ENCODE peak calls at places on chromosomes 7 and 10, in four cellular contexts. M is PC-3, S is Peyer's patch, B is uterus. X is an unnamed sample.

GRCh38 chr10:102744374-102745051 is 765 bp downstream of the WBP1L start:
- DNase-seq in S (no peak), B (no peak), M (no peak), X (no peak)

GRCh38 chr7:101814081-101814995 is 3.1 kb upstream of the CUX1 start:
- DNase-seq in B (peak), M (peak), S (peak), X (peak)

GRCh38 chr10:51147644-51148399 is 73.5 kb downstream of the PRKG1 start:
- DNase-seq in B (no peak), M (no peak), S (no peak), X (no peak)

GRCh38 chr10:127163632-127164031 is 32.8 kb downstream of the INSYN2A start:
- DNase-seq in B (no peak), S (no peak), M (no peak), X (no peak)

GRCh38 chr10:101843032-101843991 is at the start of gene KCNIP2:
- DNase-seq in B (no peak), S (peak), M (no peak), X (peak)

GRCh38 chr10:96093948-96094347 is 36.1 kb upstream of the ZNF518A start:
- DNase-seq in S (no peak), M (no peak), B (no peak), X (no peak)

GRCh38 chr10:44935201-44935960 is 24.2 kb upstream of the RASSF4 start:
- DNase-seq in M (no peak), S (peak), B (no peak), X (peak)

GRCh38 chr7:138667535-138667934 is 33.6 kb downstream of the SVOPL start:
- DNase-seq in M (no peak), S (no peak), B (no peak), X (no peak)

GRCh38 chr7:126791306-126791705 is 461.4 kb downstream of the GRM8 start:
- DNase-seq in S (no peak), M (peak), B (no peak), X (no peak)

GRCh38 chr7:137923380-137923779 is 76.6 kb upstream of the DGKI start:
- DNase-seq in B (no peak), M (peak), S (no peak), X (no peak)

GRCh38 chr7:100033526-100033925 is 16.0 kb upstream of the ZSCAN21 start:
- DNase-seq in B (no peak), S (no peak), M (no peak), X (no peak)
- H3K4me3 ChIP-seq in B (no peak), S (no peak), M (no peak), X (no peak)

DNA sequence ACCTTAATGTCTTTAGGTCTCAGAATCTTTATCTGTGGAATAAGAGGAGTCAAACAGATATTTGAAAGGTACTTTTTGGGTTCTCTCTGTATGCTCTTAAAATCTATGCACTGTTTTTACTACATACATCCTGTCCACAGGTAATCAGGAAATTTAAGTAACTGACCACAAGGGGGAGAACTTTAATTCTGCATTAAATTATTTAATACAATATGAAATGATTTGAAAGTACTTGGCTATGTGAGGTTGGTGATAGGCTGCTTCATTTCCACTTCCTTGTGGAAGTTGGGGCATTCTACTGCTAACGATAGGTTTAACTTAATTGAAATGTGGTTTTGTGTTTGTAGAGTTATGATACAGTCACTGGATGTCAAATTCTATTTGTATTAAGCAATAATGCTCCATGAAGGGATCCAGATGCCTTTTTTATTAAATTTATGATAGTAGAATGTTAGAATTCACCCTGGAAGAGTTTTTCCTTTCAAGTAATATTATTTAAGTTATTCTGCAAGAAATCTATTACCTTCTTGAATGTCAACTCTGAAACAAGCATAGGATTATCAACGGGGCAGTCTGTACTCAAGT is 6.0 kb downstream of the TEX47 start:
- DNase-seq in M (peak), S (no peak), B (no peak), X (no peak)
- TF ChIP-seq CTCF in M (peak), S (peak), B (peak), X (no peak)

DNA sequence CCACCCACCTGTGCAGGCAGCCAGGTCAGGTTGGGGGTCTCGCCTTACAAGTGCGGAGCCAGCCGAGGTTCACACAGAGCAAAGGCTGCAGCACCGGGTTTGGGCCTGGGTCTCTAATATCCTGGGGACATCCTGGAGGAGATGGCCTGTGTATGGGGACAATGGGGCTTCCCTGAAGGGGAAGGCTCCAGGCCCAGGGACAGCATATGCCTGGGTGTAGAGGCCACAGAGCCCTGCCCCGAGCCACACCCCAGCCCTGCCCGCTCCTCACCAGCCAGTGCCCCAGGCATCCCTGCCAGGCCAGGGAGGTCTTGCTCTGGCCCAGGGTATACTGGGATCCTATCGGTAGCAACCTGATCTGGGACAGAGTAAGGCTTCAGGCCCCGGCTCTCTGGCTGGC is 9.1 kb downstream of the TTYH3 start:
- DNase-seq in S (no peak), B (no peak), M (no peak), X (no peak)
- H3K4me3 ChIP-seq in S (peak), B (no peak), M (no peak), X (peak)

GRCh38 chr7:105013818-105014724 is at the start of gene KMT2E:
- DNase-seq in S (peak), M (peak), B (peak), X (peak)
- TF ChIP-seq CTCF in S (peak), M (no peak), B (no peak), X (no peak)

DNA sequence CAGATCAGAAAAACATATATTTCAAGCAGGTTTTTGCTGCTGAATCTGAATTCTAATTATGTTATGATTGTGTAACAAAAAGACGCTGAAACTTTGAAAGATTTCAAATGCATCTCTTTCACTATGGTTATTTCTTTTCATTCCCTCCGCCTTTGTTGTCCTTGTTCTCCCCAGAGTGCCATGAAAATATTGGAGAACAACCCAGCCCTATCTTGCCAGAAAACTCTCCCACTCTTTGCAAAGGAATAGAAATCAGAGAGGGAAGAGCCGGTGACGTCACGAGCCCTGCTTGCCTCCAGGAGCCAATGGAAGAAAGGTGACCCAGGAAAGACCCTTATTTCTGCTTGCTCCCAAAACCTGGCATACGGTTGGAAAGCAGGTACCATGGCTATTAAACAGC is 3.4 kb downstream of the GFRA1 start:
- DNase-seq in M (no peak), B (peak), S (no peak), X (no peak)
- H3K4me3 ChIP-seq in M (no peak), B (no peak), S (no peak), X (no peak)

GRCh38 chr10:60733189-60733815 is 45.0 kb upstream of the CDK1 start:
- DNase-seq in S (peak), B (peak), M (peak), X (no peak)
- TF ChIP-seq CTCF in S (peak), B (no peak), M (peak), X (no peak)

GRCh38 chr7:105638942-105639495 is 57.7 kb upstream of the EFCAB10 start:
- DNase-seq in B (no peak), S (no peak), M (no peak), X (no peak)

GRCh38 chr7:105637755-105638154 is 56.5 kb upstream of the EFCAB10 start:
- DNase-seq in M (no peak), B (no peak), S (no peak), X (no peak)

GRCh38 chr7:105639677-105640493 is 58.6 kb upstream of the EFCAB10 start:
- DNase-seq in M (no peak), S (no peak), B (no peak), X (no peak)

GRCh38 chr7:105638324-105638723 is 57.0 kb upstream of the EFCAB10 start:
- DNase-seq in B (no peak), S (no peak), M (no peak), X (no peak)

GRCh38 chr7:105636982-105637381 is 55.7 kb upstream of the EFCAB10 start:
- DNase-seq in S (no peak), M (no peak), B (no peak), X (no peak)
- H3K4me3 ChIP-seq in S (no peak), M (no peak), B (no peak), X (no peak)

DNA sequence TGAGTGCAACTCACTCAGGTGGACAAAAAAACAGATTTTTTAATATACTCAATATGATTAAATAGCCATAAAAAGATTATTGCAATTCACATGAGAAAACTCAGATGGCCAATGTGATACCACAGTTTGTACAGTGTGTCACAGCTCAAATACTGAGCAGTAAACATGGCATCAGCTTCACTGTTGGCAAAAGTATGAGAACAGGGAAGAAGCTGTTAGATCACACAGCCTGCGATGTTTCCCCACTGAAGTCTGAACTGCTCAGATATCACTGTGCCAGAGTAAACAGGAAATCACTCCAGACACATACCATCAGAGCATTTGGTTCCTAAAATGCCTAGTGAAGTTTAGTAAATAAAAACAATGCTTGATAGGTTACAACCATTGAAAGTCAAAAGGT is 347.8 kb downstream of the ETV1 start:
- DNase-seq in B (no peak), S (no peak), M (peak), X (no peak)
- TF ChIP-seq CTCF in B (no peak), S (no peak), M (no peak), X (no peak)

GRCh38 chr7:150322833-150323681 is at the start of the genes ACTR3C and LRRC61:
- DNase-seq in S (peak), B (peak), M (peak), X (peak)

GRCh38 chr7:150323682-150324365 is 479 bp upstream of the ACTR3C start:
- DNase-seq in B (no peak), M (peak), S (no peak), X (no peak)

GRCh38 chr7:150324366-150324961 is 1.1 kb upstream of the ACTR3C start:
- DNase-seq in S (no peak), B (no peak), M (no peak), X (peak)

GRCh38 chr7:150321788-150322113 is 1.4 kb upstream of the LRRC61 start:
- DNase-seq in M (no peak), B (no peak), S (no peak), X (peak)

DNA sequence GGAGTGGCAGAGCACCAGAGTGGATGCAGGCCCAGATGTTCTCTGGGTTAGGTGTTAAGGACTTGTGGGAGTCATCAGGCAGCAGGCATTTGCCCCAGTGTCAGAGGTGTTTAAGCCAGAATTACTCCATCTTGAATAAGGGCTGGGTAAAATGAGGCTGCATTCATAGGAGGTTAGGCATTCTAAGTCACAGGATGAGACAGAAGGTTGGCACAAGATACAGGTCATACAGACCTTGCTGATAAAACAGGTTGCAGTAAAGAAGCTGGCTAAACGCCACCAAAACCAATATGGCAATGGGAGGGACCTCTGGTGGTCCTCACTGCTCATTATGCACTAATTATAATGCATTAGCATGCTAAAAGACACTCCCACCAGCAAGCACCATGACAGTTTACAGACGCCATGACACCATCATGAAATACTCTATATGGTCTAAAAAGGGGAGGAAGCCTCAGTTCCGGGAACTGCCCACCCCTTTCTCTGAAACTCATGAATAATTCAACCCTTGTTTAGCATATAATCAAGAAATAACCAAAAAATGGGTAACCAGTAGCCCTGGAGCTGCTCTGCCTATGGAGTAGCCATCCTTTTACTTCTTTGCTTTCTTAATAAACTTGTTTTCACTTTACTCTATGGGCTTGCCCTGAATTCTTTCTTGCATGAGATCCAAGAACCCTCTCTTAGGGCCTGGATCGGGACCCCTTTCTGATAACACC is 882 bp upstream of the LRRC61 start:
- DNase-seq in B (no peak), S (no peak), M (no peak), X (no peak)
- H3K4me3 ChIP-seq in B (peak), S (peak), M (peak), X (peak)

DNA sequence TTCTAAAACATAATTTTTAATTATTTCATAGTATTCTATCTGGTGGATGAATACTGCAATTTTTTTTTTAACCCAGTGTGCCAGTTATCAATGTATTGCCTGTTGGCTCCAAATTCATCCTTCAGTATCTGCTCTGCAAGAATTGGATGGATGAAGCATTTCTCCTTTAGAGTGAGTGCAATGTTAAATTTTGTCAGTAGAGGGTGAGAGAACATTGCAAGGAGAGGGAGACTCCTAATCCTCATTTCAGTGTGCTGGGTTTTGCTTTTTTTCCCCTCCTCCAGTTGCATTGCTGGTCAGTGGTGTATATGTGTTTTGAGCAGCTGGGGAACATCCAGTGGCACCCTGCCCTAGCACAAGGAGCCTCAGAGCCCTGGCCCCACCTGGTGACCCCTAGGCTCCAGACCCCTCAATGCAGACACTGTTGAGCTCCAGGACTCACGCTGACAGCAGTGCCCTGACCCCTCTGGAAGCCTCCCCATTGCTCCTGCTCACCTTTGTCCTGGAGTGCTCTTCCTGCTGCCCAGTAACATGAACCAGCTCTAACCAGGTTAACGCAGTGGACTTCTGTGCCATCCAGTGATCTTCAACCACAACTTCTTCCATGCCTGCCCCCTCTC is 199.4 kb downstream of the USP6NL start:
- DNase-seq in M (no peak), B (no peak), S (no peak), X (peak)
- TF ChIP-seq CTCF in M (peak), B (no peak), S (no peak), X (no peak)